ENCODE peak calls at places on chromosomes 12 and 14, in six cellular contexts. F is left lung, X is prostate gland, H is neural progenitor cell, J is psoas muscle, O is PC-3. E is an unnamed sample.

GRCh38 chr12:125259525-125259924 is 194.3 kb downstream of the AACS start:
- DNase-seq in O (no peak), X (no peak), J (no peak), H (no peak), F (no peak), E (no peak)

GRCh38 chr14:70665448-70666363 is 24.0 kb downstream of the TTC9 start:
- DNase-seq in J (no peak), H (peak; percentile 11), X (peak; percentile 93), O (peak; percentile 94), F (no peak), E (no peak)

GRCh38 chr14:54194501-54194900 is 202.3 kb upstream of the CDKN3 start:
- DNase-seq in H (no peak), X (no peak), O (no peak), F (no peak), J (no peak), E (no peak)

GRCh38 chr14:94995551-94995950 is 161.8 kb downstream of the DICER1 start:
- DNase-seq in F (no peak), O (no peak), J (no peak), H (no peak), X (no peak), E (no peak)

GRCh38 chr14:59133202-59133601 is 55.3 kb upstream of the DAAM1 start:
- DNase-seq in J (no peak), O (peak; percentile 51), H (peak; percentile 14), X (no peak), F (no peak), E (no peak)

GRCh38 chr14:90722590-90722989 is 93.6 kb downstream of the TTC7B start:
- DNase-seq in F (no peak), O (no peak), J (no peak), H (no peak), X (no peak), E (no peak)

GRCh38 chr12:53221203-53222076 is 10.6 kb downstream of the RARG start:
- DNase-seq in H (peak; percentile 94), J (peak; percentile 81), X (peak; percentile 77), O (peak; percentile 74), F (peak; percentile 95), E (peak; percentile 79)

GRCh38 chr14:106287506-106287905 is 761.1 kb downstream of the TMEM121 start:
- DNase-seq in F (no peak), J (no peak), X (no peak), H (no peak), O (no peak), E (no peak)

GRCh38 chr12:11941601-11942360 is 129.0 kb upstream of the BCL2L14 start:
- DNase-seq in H (no peak), J (no peak), O (peak; percentile 92), F (no peak), X (no peak), E (no peak)

GRCh38 chr12:64506955-64507354 is 55.0 kb downstream of the TBK1 start:
- DNase-seq in O (no peak), J (no peak), F (no peak), H (no peak), X (no peak), E (no peak)

GRCh38 chr12:64514456-64514855 is 62.5 kb downstream of the TBK1 start:
- DNase-seq in O (no peak), J (no peak), F (no peak), X (no peak), H (no peak), E (no peak)

DNA sequence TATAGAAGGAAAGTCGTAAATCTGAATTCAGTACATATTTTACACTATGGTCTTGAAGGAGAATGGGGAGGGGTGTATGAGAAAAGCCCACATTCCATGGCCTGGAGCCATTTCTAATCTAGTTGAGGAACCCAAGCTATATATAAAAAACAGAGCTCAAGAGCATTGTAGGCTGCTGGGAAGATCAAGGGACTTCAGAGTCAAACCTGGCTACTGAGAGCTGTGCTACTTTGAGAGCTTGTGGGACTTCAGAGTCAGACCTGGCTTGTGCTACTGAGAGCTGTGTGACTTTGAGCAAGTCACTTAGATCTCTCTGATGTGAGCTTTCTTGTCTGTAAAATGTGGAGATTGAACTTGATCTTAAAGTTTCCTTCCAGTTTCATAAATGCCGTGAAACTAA is 58.8 kb downstream of the TBK1 start:
- DNase-seq in F (no peak), J (no peak), X (no peak), O (no peak), H (no peak), E (no peak)
- TF ChIP-seq CTCF in F (no peak), J (no peak), X (no peak), O (no peak), H (no peak), E (no peak)

GRCh38 chr12:119669744-119670472 is 2.0 kb downstream of the PRKAB1 start:
- DNase-seq in X (peak; percentile 56), F (no peak), H (no peak), O (peak; percentile 49), J (no peak), E (no peak)
- TF ChIP-seq CTCF in X (no peak), F (no peak), H (no peak), O (no peak), J (no peak), E (no peak)

GRCh38 chr12:32671930-32672785 is 6.9 kb upstream of the DNM1L start:
- DNase-seq in J (no peak), H (peak; percentile 75), F (no peak), X (peak; percentile 32), O (peak; percentile 63), E (no peak)
- TF ChIP-seq CTCF in J (peak; percentile 63), H (peak; percentile 74), F (peak; percentile 29), X (peak; percentile 58), O (peak; percentile 65), E (peak; percentile 78)

DNA sequence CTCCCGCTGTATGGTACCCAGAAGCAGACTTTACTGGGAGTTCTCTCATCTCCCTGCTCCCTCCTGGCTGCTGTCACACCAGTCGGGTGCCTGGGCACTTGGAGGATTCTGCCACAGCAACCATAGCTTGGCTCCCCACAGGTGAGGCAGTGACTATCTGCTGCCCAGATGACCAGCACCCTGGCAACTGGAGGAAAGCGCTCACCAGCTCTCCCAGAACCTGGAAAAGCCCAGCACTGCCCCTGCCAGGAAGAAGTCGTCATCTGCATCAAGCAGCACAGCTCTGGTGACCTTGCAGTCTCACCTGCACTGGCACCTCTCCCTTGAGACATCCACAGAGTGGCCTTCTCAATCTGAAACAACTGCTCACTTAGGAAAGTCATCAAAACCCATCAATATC is 31.9 kb upstream of the TC2N start:
- DNase-seq in X (no peak), O (peak; percentile 68), J (no peak), H (no peak), F (no peak), E (no peak)
- TF ChIP-seq CTCF in X (no peak), O (peak; percentile 67), J (no peak), H (no peak), F (no peak), E (no peak)

GRCh38 chr14:34806257-34806656 is 68.9 kb downstream of the BAZ1A start:
- DNase-seq in J (no peak), H (no peak), X (no peak), F (no peak), O (no peak), E (no peak)

GRCh38 chr14:34804933-34805332 is 70.2 kb downstream of the BAZ1A start:
- DNase-seq in H (no peak), J (no peak), O (no peak), X (no peak), F (no peak), E (no peak)

GRCh38 chr14:34810028-34810427 is 65.1 kb downstream of the BAZ1A start:
- DNase-seq in J (no peak), O (no peak), H (no peak), X (no peak), F (no peak), E (no peak)
- TF ChIP-seq CTCF in J (no peak), O (no peak), H (no peak), X (no peak), F (no peak), E (no peak)

GRCh38 chr12:14395059-14395778 is 29.7 kb downstream of the ATF7IP start:
- DNase-seq in J (no peak), H (no peak), F (no peak), X (no peak), O (no peak), E (no peak)
- TF ChIP-seq CTCF in J (no peak), H (no peak), F (no peak), X (no peak), O (no peak), E (no peak)

GRCh38 chr14:26200675-26201074 is 397.2 kb downstream of the NOVA1 start:
- DNase-seq in H (no peak), F (no peak), J (no peak), X (no peak), O (peak; percentile 73), E (no peak)

GRCh38 chr14:26194816-26195215 is 403.0 kb downstream of the NOVA1 start:
- DNase-seq in J (no peak), F (no peak), X (no peak), H (no peak), O (no peak), E (no peak)

GRCh38 chr14:26199096-26199495 is 398.7 kb downstream of the NOVA1 start:
- DNase-seq in F (no peak), O (no peak), H (no peak), X (no peak), J (no peak), E (no peak)

GRCh38 chr14:26204362-26204953 is 393.4 kb downstream of the NOVA1 start:
- DNase-seq in H (peak; percentile 53), X (no peak), J (no peak), F (no peak), O (no peak), E (no peak)

DNA sequence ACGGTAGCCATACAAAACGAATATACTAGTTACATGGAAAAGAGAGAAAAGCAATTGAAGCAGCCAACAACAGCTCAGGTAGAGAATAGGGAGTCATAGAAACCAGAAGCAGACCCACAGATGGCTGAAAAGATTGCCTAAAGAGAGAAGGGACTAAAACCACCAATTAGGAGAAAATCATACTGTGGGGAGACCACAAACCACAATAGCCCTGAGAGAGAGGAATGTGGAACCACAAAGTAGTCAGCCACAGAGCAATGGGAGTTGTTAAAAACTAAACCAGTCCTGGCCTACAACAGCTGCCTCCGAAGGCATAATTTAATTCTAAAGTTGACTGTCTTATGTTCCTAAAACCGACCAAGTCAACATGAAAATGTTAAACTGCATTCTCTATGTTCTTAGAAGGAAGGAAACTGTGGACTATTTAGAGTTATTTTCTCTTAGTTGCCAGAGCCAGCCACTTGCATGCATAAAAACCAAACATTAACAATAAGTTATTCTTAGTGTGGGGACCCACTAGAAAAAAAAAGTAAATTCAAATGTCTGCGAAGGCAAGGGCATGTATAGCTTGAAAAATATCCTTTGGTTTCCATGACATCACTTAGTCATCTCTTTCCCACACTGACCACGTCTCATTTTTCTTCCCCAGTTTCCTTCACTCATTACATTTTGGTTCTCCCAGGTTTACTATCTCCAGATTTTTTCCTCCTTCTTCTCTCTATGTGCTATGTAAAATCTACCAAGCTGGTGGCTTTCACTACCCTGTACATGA is 398.0 kb downstream of the NOVA1 start:
- DNase-seq in X (no peak), F (no peak), H (no peak), J (no peak), O (peak; percentile 46), E (no peak)
- TF ChIP-seq CTCF in X (no peak), F (no peak), H (no peak), J (no peak), O (no peak), E (no peak)

GRCh38 chr12:18296909-18297280 is 35.6 kb downstream of the PIK3C2G start:
- DNase-seq in O (no peak), H (no peak), X (no peak), F (no peak), J (no peak), E (no peak)
- TF ChIP-seq CTCF in O (no peak), H (no peak), X (no peak), F (no peak), J (no peak), E (no peak)

E was measured in progenitor cell of endocrine pancreas.